ENCODE peak calls at places on chromosomes 12 and 14, in six cellular contexts. J is fibroblast of pulmonary artery, W is cardiac fibroblast, O is lower leg skin, Z is HFF-Myc, T is WTC11. I is an unnamed sample.

GRCh38 chr12:67645571-67645970 is 3.0 kb upstream of the DYRK2 start:
- DNase-seq in T (no peak), J (peak; percentile 52), W (peak; percentile 53), Z (no peak), O (no peak), I (no peak)

GRCh38 chr14:56648508-56649301 is 69.1 kb downstream of the TMEM260 start:
- DNase-seq in T (no peak), J (no peak), O (no peak), W (no peak), Z (no peak), I (no peak)

GRCh38 chr12:71636704-71637115 is 26.9 kb downstream of the ZFC3H1 start:
- DNase-seq in W (peak; percentile 82), J (peak; percentile 85), O (no peak), Z (peak; percentile 53), T (no peak), I (no peak)

GRCh38 chr14:62280366-62280765 is 518.1 kb downstream of the SNAPC1 start:
- DNase-seq in O (no peak), Z (no peak), J (no peak), T (no peak), W (no peak), I (no peak)

GRCh38 chr14:56044196-56044595 is 74.0 kb upstream of the PELI2 start:
- DNase-seq in O (no peak), T (no peak), J (no peak), Z (no peak), W (no peak), I (no peak)

GRCh38 chr12:124311292-124312109 is 16.6 kb downstream of the RFLNA start:
- DNase-seq in J (no peak), O (no peak), W (no peak), Z (no peak), T (no peak), I (no peak)

GRCh38 chr12:124537525-124538193 is 29.8 kb downstream of the NCOR2 start:
- DNase-seq in Z (no peak), W (no peak), O (no peak), J (no peak), T (no peak), I (no peak)

GRCh38 chr14:62066304-62066703 is 304.1 kb downstream of the SNAPC1 start:
- DNase-seq in Z (no peak), O (no peak), J (no peak), W (no peak), T (no peak), I (no peak)

GRCh38 chr12:68264864-68265256 is 11.5 kb upstream of the IL22 start:
- DNase-seq in T (no peak), J (peak; percentile 58), Z (no peak), O (no peak), W (peak; percentile 70), I (no peak)

GRCh38 chr14:88552859-88553258 is 1.9 kb downstream of the PTPN21 start:
- DNase-seq in T (no peak), W (no peak), Z (no peak), O (no peak), J (no peak), I (no peak)

GRCh38 chr14:88556581-88556980 is 1.8 kb upstream of the PTPN21 start:
- DNase-seq in O (no peak), J (no peak), Z (no peak), T (no peak), W (no peak), I (no peak)

GRCh38 chr14:88551936-88552565 is 2.8 kb downstream of the PTPN21 start:
- DNase-seq in W (peak; percentile 32), T (peak; percentile 38), O (no peak), Z (no peak), J (peak; percentile 26), I (no peak)

GRCh38 chr14:88553886-88554457 is 835 bp downstream of the PTPN21 start:
- DNase-seq in W (peak; percentile 36), O (no peak), T (no peak), J (peak; percentile 27), Z (no peak), I (no peak)

DNA sequence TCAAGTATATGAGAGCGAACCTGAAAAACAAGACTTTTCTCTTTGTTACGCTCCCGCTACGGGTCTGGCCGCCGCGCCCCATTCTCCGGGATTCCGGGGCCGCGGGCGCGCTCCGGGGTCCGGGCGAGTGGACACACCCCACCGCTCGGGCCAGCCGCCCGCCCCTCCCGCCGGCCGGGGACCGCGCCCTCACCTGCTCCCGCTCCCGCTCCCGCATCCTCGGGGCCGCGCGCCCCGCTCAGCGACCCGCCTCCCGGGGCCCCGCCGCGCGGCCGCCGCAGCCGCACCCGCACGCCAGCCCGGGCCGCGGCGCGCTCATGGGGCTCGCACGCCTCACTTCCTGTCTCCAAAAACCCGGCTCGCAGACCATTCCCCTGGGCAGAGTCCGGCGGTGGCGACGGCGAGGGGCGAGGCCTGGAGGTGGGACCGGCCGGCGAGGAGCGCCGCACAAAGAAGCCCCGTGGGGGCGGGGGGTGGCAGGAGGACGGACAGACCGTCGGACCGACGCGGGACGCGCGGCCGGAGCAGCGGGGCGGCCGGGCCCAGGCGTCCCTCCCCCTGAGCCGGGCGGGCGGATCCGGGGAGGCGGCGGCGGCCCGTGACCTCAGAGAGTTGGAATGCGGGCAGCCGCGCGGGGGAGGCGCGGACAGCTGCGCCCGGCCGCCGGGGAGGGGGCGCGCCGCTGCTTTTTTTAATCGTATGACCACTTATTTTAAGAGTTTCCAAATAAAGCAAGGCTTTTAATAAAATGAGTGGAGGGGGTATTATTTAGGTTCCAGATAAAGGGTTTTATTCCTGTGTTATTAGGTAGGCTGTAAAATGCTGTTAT is at the start of gene PTPN21:
- DNase-seq in Z (no peak), W (peak; percentile 79), O (peak; percentile 95), T (peak; percentile 75), J (peak; percentile 72), I (peak; percentile 79)
- TF ChIP-seq CTCF in Z (no peak), W (no peak), O (no peak), T (no peak), J (no peak), I (no peak)

GRCh38 chr12:1592444-1593231 is 1.7 kb downstream of the FBXL14 start:
- DNase-seq in O (no peak), J (peak; percentile 55), Z (no peak), W (peak; percentile 55), T (peak; percentile 57), I (no peak)
- TF ChIP-seq CTCF in O (no peak), J (peak; percentile 13), Z (no peak), W (peak; percentile 4), T (no peak), I (peak; percentile 44)

DNA sequence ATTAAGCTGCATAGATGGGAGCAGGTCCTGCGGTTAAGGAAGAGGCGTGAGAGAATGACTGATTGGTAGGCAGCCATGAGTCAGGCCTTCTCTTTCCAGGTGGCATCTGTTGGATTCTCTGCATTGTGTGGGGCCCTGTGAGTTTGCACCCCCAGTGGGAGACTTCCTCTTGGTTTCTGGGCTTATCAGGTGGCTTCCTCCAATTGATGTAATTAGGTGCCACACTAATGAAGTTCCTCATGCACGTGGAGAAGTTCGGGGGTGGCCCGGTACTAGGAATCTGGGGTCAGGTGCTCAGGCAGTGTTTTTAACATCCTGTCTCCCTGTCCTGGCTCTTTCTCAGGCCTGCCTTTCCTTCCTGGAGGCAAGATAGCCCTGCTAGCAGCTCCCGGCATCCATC is 765.1 kb upstream of the TMEM132C start:
- DNase-seq in T (no peak), W (no peak), J (no peak), Z (no peak), O (no peak), I (no peak)
- TF ChIP-seq CTCF in T (no peak), W (no peak), J (no peak), Z (no peak), O (no peak), I (no peak)

GRCh38 chr12:27063250-27063851 is 19.0 kb downstream of the C12orf71 start:
- DNase-seq in Z (no peak), O (no peak), W (no peak), T (no peak), J (no peak), I (no peak)

GRCh38 chr12:27064397-27065342 is 17.7 kb downstream of the C12orf71 start:
- DNase-seq in O (no peak), T (no peak), Z (no peak), W (no peak), J (no peak), I (no peak)

DNA sequence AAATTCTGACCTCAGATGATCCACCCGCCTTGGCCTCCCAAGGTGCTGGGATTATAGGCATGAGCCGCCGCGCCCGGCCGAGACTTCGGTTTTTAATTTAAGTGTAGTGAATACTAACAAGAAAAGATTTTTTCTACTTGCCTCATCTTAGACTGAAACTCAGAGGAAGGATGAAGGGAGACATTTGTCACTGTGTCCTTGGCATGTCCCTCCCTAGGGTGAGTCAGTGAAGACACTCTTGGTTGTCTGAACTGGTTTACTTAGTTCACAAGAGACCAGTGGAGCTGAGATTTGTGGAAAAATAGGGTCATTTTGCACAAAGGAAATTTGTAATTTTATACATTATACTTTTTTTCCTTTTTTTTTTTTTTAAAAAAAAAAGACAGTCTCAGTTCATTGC is 13.5 kb downstream of the C12orf71 start:
- DNase-seq in T (no peak), O (no peak), J (no peak), W (no peak), Z (no peak), I (no peak)
- TF ChIP-seq CTCF in T (no peak), O (no peak), J (no peak), W (no peak), Z (no peak), I (no peak)

GRCh38 chr12:3132636-3133409 is 55.6 kb downstream of the TSPAN9 start:
- DNase-seq in J (peak; percentile 72), Z (no peak), T (peak; percentile 65), W (peak; percentile 77), O (no peak), I (no peak)
- TF ChIP-seq CTCF in J (no peak), Z (no peak), T (no peak), W (no peak), O (no peak), I (no peak)

GRCh38 chr12:76914102-76914859 is 35.5 kb upstream of the CSRP2 start:
- DNase-seq in Z (no peak), W (no peak), T (no peak), J (no peak), O (no peak), I (no peak)

GRCh38 chr12:76908303-76909017 is 29.6 kb upstream of the CSRP2 start:
- DNase-seq in J (no peak), Z (no peak), T (no peak), W (no peak), O (no peak), I (no peak)

DNA sequence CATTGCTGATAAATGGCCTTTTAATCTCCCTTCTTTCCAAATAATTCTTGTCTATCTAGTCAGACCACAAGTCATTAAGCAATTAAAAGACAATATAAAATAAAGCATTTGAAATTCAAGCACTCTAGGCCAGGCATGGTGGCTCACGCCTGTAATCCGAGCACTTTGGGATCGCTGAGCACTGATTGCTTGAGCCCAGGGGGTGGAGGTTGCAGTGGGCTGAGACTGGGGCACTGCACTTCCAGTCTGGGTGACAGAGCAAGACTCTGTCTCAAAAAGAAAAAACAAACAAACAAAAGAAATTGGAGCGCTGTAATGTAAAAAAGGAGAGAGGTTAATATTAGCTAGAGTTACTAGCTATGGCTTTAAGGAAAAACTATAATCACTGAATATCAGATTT is 30.5 kb upstream of the CSRP2 start:
- DNase-seq in J (no peak), O (no peak), T (no peak), Z (no peak), W (no peak), I (no peak)
- TF ChIP-seq CTCF in J (no peak), O (no peak), T (no peak), Z (no peak), W (no peak), I (no peak)